ENCODE peak calls at places on chromosomes 1 and 21, in nine cellular contexts. One of them, this sample, is unnamed. For H3K4me1, the result is how much of the 10 kb centered on the place peaks cover.

GRCh38 chr1:200336111-200336845 is 73.6 kb downstream of the ZNF281 start:
- DNase-seq in cardiac muscle cell: no peak
- DNase-seq in IMR-90: peak
- DNase-seq in A673: no peak
- DNase-seq in fibroblast of lung: no peak
- DNase-seq in mucosa of descending colon: no peak
- DNase-seq in Karpas-422: no peak
- DNase-seq in heart left ventricle: no peak
- DNase-seq in neural progenitor cell: no peak
- DNase-seq in this sample: no peak

GRCh38 chr1:167431261-167431908 is 86.9 kb downstream of the CD247 start:
- DNase-seq in cardiac muscle cell: peak
- DNase-seq in IMR-90: no peak
- DNase-seq in A673: no peak
- DNase-seq in fibroblast of lung: no peak
- DNase-seq in mucosa of descending colon: no peak
- DNase-seq in Karpas-422: peak
- DNase-seq in heart left ventricle: no peak
- DNase-seq in neural progenitor cell: peak
- DNase-seq in this sample: no peak

GRCh38 chr1:82578086-82578726 is 777.5 kb downstream of the ADGRL2 start:
- DNase-seq in cardiac muscle cell: no peak
- DNase-seq in IMR-90: no peak
- DNase-seq in A673: no peak
- DNase-seq in fibroblast of lung: no peak
- DNase-seq in mucosa of descending colon: no peak
- DNase-seq in Karpas-422: no peak
- DNase-seq in heart left ventricle: no peak
- DNase-seq in neural progenitor cell: no peak
- DNase-seq in this sample: no peak

GRCh38 chr21:30518876-30519275 is 16.9 kb upstream of the KRTAP19-5 start:
- DNase-seq in cardiac muscle cell: no peak
- DNase-seq in IMR-90: no peak
- DNase-seq in A673: no peak
- DNase-seq in fibroblast of lung: no peak
- DNase-seq in mucosa of descending colon: no peak
- DNase-seq in Karpas-422: no peak
- DNase-seq in heart left ventricle: no peak
- DNase-seq in neural progenitor cell: no peak
- DNase-seq in this sample: no peak

GRCh38 chr1:221887091-221887746 is 145.3 kb upstream of the DUSP10 start:
- DNase-seq in cardiac muscle cell: no peak
- DNase-seq in IMR-90: peak
- DNase-seq in A673: no peak
- DNase-seq in fibroblast of lung: peak
- DNase-seq in mucosa of descending colon: peak
- DNase-seq in Karpas-422: no peak
- DNase-seq in heart left ventricle: peak
- DNase-seq in neural progenitor cell: no peak
- DNase-seq in this sample: peak

GRCh38 chr1:62513013-62513412 is 76.2 kb downstream of the USP1 start:
- DNase-seq in cardiac muscle cell: no peak
- DNase-seq in IMR-90: no peak
- DNase-seq in A673: no peak
- DNase-seq in fibroblast of lung: no peak
- DNase-seq in mucosa of descending colon: no peak
- DNase-seq in Karpas-422: no peak
- DNase-seq in heart left ventricle: no peak
- DNase-seq in neural progenitor cell: no peak
- DNase-seq in this sample: no peak

GRCh38 chr1:22380024-22380785 is 71.4 kb upstream of the ZBTB40 start:
- DNase-seq in cardiac muscle cell: no peak
- DNase-seq in IMR-90: no peak
- DNase-seq in A673: no peak
- DNase-seq in fibroblast of lung: no peak
- DNase-seq in mucosa of descending colon: no peak
- DNase-seq in Karpas-422: no peak
- DNase-seq in heart left ventricle: no peak
- DNase-seq in neural progenitor cell: no peak
- DNase-seq in this sample: no peak

GRCh38 chr1:231420959-231421615 is 1.0 kb downstream of the EGLN1 start:
- DNase-seq in cardiac muscle cell: peak
- DNase-seq in IMR-90: peak
- DNase-seq in A673: peak
- DNase-seq in fibroblast of lung: peak
- DNase-seq in mucosa of descending colon: peak
- DNase-seq in Karpas-422: peak
- DNase-seq in heart left ventricle: peak
- DNase-seq in neural progenitor cell: peak
- DNase-seq in this sample: peak

GRCh38 chr1:210031473-210031872 is 93.5 kb downstream of the SYT14 start:
- DNase-seq in cardiac muscle cell: no peak
- DNase-seq in IMR-90: no peak
- DNase-seq in A673: no peak
- DNase-seq in fibroblast of lung: no peak
- DNase-seq in mucosa of descending colon: no peak
- DNase-seq in Karpas-422: no peak
- DNase-seq in heart left ventricle: no peak
- DNase-seq in neural progenitor cell: no peak
- DNase-seq in this sample: no peak

GRCh38 chr1:52836035-52836434 is 6.5 kb upstream of the ZYG11A start:
- DNase-seq in cardiac muscle cell: no peak
- DNase-seq in IMR-90: no peak
- DNase-seq in A673: no peak
- DNase-seq in fibroblast of lung: no peak
- DNase-seq in mucosa of descending colon: no peak
- DNase-seq in Karpas-422: no peak
- DNase-seq in heart left ventricle: no peak
- DNase-seq in neural progenitor cell: no peak
- DNase-seq in this sample: no peak
- H3K4me1 ChIP-seq in cardiac muscle cell: under half
- H3K4me1 ChIP-seq in IMR-90: under half
- H3K4me1 ChIP-seq in A673: under half
- H3K4me1 ChIP-seq in fibroblast of lung: under half
- H3K4me1 ChIP-seq in mucosa of descending colon: under half
- H3K4me1 ChIP-seq in Karpas-422: under half
- H3K4me1 ChIP-seq in heart left ventricle: under half
- H3K4me1 ChIP-seq in neural progenitor cell: under half
- H3K4me1 ChIP-seq in this sample: under half

GRCh38 chr1:156692958-156693857 is 12.2 kb downstream of the CRABP2 start:
- DNase-seq in cardiac muscle cell: peak
- DNase-seq in IMR-90: no peak
- DNase-seq in A673: peak
- DNase-seq in fibroblast of lung: no peak
- DNase-seq in mucosa of descending colon: peak
- DNase-seq in Karpas-422: no peak
- DNase-seq in heart left ventricle: no peak
- DNase-seq in neural progenitor cell: peak
- DNase-seq in this sample: no peak
- H3K4me1 ChIP-seq in cardiac muscle cell: under half
- H3K4me1 ChIP-seq in IMR-90: under half
- H3K4me1 ChIP-seq in A673: under half
- H3K4me1 ChIP-seq in fibroblast of lung: under half
- H3K4me1 ChIP-seq in mucosa of descending colon: under half
- H3K4me1 ChIP-seq in Karpas-422: under half
- H3K4me1 ChIP-seq in heart left ventricle: under half
- H3K4me1 ChIP-seq in neural progenitor cell: half or more
- H3K4me1 ChIP-seq in this sample: under half

GRCh38 chr1:39129514-39129913 is 75.0 kb upstream of the MACF1 start:
- DNase-seq in cardiac muscle cell: no peak
- DNase-seq in IMR-90: peak
- DNase-seq in A673: peak
- DNase-seq in fibroblast of lung: peak
- DNase-seq in mucosa of descending colon: no peak
- DNase-seq in Karpas-422: no peak
- DNase-seq in heart left ventricle: no peak
- DNase-seq in neural progenitor cell: peak
- DNase-seq in this sample: no peak

GRCh38 chr1:39128126-39128525 is 76.4 kb upstream of the MACF1 start:
- DNase-seq in cardiac muscle cell: no peak
- DNase-seq in IMR-90: no peak
- DNase-seq in A673: no peak
- DNase-seq in fibroblast of lung: no peak
- DNase-seq in mucosa of descending colon: no peak
- DNase-seq in Karpas-422: no peak
- DNase-seq in heart left ventricle: no peak
- DNase-seq in neural progenitor cell: no peak
- DNase-seq in this sample: no peak

GRCh38 chr1:39130297-39130696 is 74.2 kb upstream of the MACF1 start:
- DNase-seq in cardiac muscle cell: no peak
- DNase-seq in IMR-90: peak
- DNase-seq in A673: no peak
- DNase-seq in fibroblast of lung: peak
- DNase-seq in mucosa of descending colon: no peak
- DNase-seq in Karpas-422: no peak
- DNase-seq in heart left ventricle: no peak
- DNase-seq in neural progenitor cell: no peak
- DNase-seq in this sample: no peak

GRCh38 chr1:39128959-39129358 is 75.5 kb upstream of the MACF1 start:
- DNase-seq in cardiac muscle cell: no peak
- DNase-seq in IMR-90: no peak
- DNase-seq in A673: no peak
- DNase-seq in fibroblast of lung: no peak
- DNase-seq in mucosa of descending colon: peak
- DNase-seq in Karpas-422: no peak
- DNase-seq in heart left ventricle: no peak
- DNase-seq in neural progenitor cell: no peak
- DNase-seq in this sample: no peak

DNA sequence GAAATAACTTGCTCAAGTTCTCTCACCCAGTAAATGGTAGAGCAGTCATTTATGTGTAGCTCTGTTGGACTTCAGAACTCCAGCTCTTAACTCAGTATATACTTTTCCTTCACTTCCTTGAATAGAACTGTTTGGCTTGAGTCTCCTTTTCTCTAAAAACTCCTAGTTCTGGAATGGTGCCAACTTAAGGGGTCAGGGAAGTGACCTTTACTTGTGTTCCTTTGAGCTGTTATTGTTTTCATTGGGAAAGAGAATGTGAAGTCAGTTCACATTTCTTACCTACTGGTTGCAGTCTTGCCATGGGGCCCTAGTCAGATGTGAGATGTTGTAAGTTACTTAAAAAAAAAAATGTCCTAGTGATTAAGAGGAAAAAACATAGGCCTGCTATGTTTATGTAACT is 77.0 kb upstream of the MACF1 start:
- DNase-seq in cardiac muscle cell: peak
- DNase-seq in IMR-90: peak
- DNase-seq in A673: no peak
- DNase-seq in fibroblast of lung: peak
- DNase-seq in mucosa of descending colon: no peak
- DNase-seq in Karpas-422: no peak
- DNase-seq in heart left ventricle: peak
- DNase-seq in neural progenitor cell: peak
- DNase-seq in this sample: no peak
- H3K4me1 ChIP-seq in cardiac muscle cell: under half
- H3K4me1 ChIP-seq in IMR-90: under half
- H3K4me1 ChIP-seq in A673: under half
- H3K4me1 ChIP-seq in fibroblast of lung: under half
- H3K4me1 ChIP-seq in mucosa of descending colon: under half
- H3K4me1 ChIP-seq in Karpas-422: under half
- H3K4me1 ChIP-seq in heart left ventricle: under half
- H3K4me1 ChIP-seq in neural progenitor cell: under half
- H3K4me1 ChIP-seq in this sample: half or more

GRCh38 chr1:156895927-156896326 is 2.4 kb downstream of the PEAR1 start:
- DNase-seq in cardiac muscle cell: no peak
- DNase-seq in IMR-90: no peak
- DNase-seq in A673: no peak
- DNase-seq in fibroblast of lung: no peak
- DNase-seq in mucosa of descending colon: no peak
- DNase-seq in Karpas-422: no peak
- DNase-seq in heart left ventricle: no peak
- DNase-seq in neural progenitor cell: no peak
- DNase-seq in this sample: no peak
- H3K4me1 ChIP-seq in cardiac muscle cell: under half
- H3K4me1 ChIP-seq in IMR-90: under half
- H3K4me1 ChIP-seq in A673: under half
- H3K4me1 ChIP-seq in fibroblast of lung: under half
- H3K4me1 ChIP-seq in mucosa of descending colon: under half
- H3K4me1 ChIP-seq in Karpas-422: under half
- H3K4me1 ChIP-seq in heart left ventricle: half or more
- H3K4me1 ChIP-seq in neural progenitor cell: under half
- H3K4me1 ChIP-seq in this sample: half or more